ENCODE peak calls at places on chromosomes 4 and X, in five cellular contexts. Z, P, Y, J and Q are unnamed samples.

GRCh38 chr4:2244947-2245786 is 3.2 kb upstream of the HAUS3 start:
- DNase-seq in Z (no peak), P (no peak), Y (no peak), J (peak), Q (no peak)

GRCh38 chrX:100863326-100863854 is 10.8 kb downstream of the NOX1 start:
- DNase-seq in Z (no peak), P (no peak), Y (no peak), J (no peak), Q (no peak)

GRCh38 chrX:47927212-47927611 is 76.6 kb downstream of the ZNF182 start:
- DNase-seq in Z (no peak), P (no peak), Y (no peak), J (no peak), Q (no peak)

GRCh38 chrX:13808293-13808692 is 8.6 kb downstream of the GPM6B start:
- DNase-seq in Z (no peak), P (no peak), Y (no peak), J (no peak), Q (no peak)

GRCh38 chrX:140040397-140040796 is 75.1 kb upstream of the CXorf66 start:
- DNase-seq in Z (no peak), P (no peak), Y (no peak), J (no peak), Q (no peak)

GRCh38 chr4:8245879-8246833 is 23.4 kb upstream of the HTRA3 start:
- DNase-seq in Z (no peak), P (no peak), Y (no peak), J (no peak), Q (no peak)

GRCh38 chrX:11351375-11352295 is 58.4 kb downstream of the AMELX start:
- DNase-seq in Z (peak), P (no peak), Y (peak), J (no peak), Q (peak)

GRCh38 chrX:44264936-44265335 is 78.5 kb downstream of the EFHC2 start:
- DNase-seq in Z (no peak), P (no peak), Y (no peak), J (no peak), Q (no peak)